ENCODE peak calls at places on chromosomes 16 and 17, in four cellular contexts. J is H1, X is WTC11, Q is HepG2. P is an unnamed sample.

GRCh38 chr16:68264128-68265077 is at the start of gene SLC7A6:
- DNase-seq in J (peak), X (peak), Q (peak), P (peak)

GRCh38 chr16:83946781-83947566 is 6.1 kb upstream of the OSGIN1 start:
- DNase-seq in J (no peak), X (no peak), Q (peak), P (no peak)

GRCh38 chr16:79415983-79416641 is 184.4 kb downstream of the MAF start:
- DNase-seq in J (no peak), X (no peak), Q (no peak), P (no peak)

GRCh38 chr17:51672058-51672457 is 411.7 kb downstream of the UTP18 start:
- DNase-seq in J (no peak), X (no peak), Q (no peak), P (no peak)

GRCh38 chr16:74275031-74275636 is 21.5 kb upstream of the PSMD7 start:
- DNase-seq in J (no peak), X (no peak), Q (no peak), P (peak)

GRCh38 chr16:7440886-7441400 is 108.3 kb downstream of the RBFOX1 start:
- DNase-seq in J (no peak), X (no peak), Q (no peak), P (no peak)

GRCh38 chr17:57481901-57482300 is 225.6 kb downstream of the MSI2 start:
- DNase-seq in J (no peak), X (no peak), Q (no peak), P (peak)

GRCh38 chr17:67511012-67511411 is 133.9 kb downstream of the PITPNC1 start:
- DNase-seq in J (no peak), X (no peak), Q (no peak), P (no peak)

GRCh38 chr17:82848022-82848592 is 8.3 kb upstream of the ZNF750 start:
- DNase-seq in J (no peak), X (no peak), Q (peak), P (no peak)

GRCh38 chr16:26709175-26709574 is 357.6 kb upstream of the C16orf82 start:
- DNase-seq in J (no peak), X (peak), Q (no peak), P (peak)

GRCh38 chr16:57372372-57373116 is at the start of gene CX3CL1:
- DNase-seq in J (peak), X (peak), Q (peak), P (no peak)

GRCh38 chr17:41178341-41178740 is 320 bp upstream of the KRTAP4-2 start:
- DNase-seq in J (no peak), X (no peak), Q (no peak), P (no peak)

GRCh38 chr16:57677622-57678369 is 9.7 kb downstream of the ADGRG3 start:
- DNase-seq in J (no peak), X (no peak), Q (peak), P (no peak)

GRCh38 chr17:72614871-72615626 is 477.4 kb downstream of the SLC39A11 start:
- DNase-seq in J (no peak), X (peak), Q (peak), P (no peak)

GRCh38 chr17:13106171-13106570 is 88.3 kb upstream of the ELAC2 start:
- DNase-seq in J (no peak), X (no peak), Q (no peak), P (no peak)

GRCh38 chr16:30867747-30868146 is 26.1 kb downstream of the BCL7C start:
- DNase-seq in J (no peak), X (no peak), Q (no peak), P (peak)

GRCh38 chr17:52995127-52995526 is 827.6 kb upstream of the KIF2B start:
- DNase-seq in J (no peak), X (no peak), Q (no peak), P (no peak)

GRCh38 chr17:81422776-81423697 is 27.8 kb downstream of the BAHCC1 start:
- DNase-seq in J (no peak), X (no peak), Q (peak), P (peak)

GRCh38 chr16:78310990-78311561 is 211.6 kb downstream of the WWOX start:
- DNase-seq in J (no peak), X (peak), Q (no peak), P (no peak)

GRCh38 chr17:36850794-36851193 is 86.5 kb upstream of the LHX1 start:
- DNase-seq in J (no peak), X (no peak), Q (no peak), P (peak)

GRCh38 chr17:1693339-1693738 is 8.7 kb upstream of the PRPF8 start:
- DNase-seq in J (no peak), X (no peak), Q (no peak), P (no peak)

GRCh38 chr16:79811541-79811940 is 211.0 kb upstream of the MAF start:
- DNase-seq in J (no peak), X (no peak), Q (no peak), P (no peak)

GRCh38 chr16:30084816-30085159 is 6.9 kb downstream of the TBX6 start:
- DNase-seq in J (no peak), X (no peak), Q (no peak), P (no peak)

GRCh38 chr17:36935681-36936454 is 1.4 kb upstream of the LHX1 start:
- DNase-seq in J (peak), X (peak), Q (no peak), P (no peak)

GRCh38 chr16:24681793-24682192 is 47.7 kb upstream of the TNRC6A start:
- DNase-seq in J (no peak), X (no peak), Q (peak), P (no peak)

GRCh38 chr17:2386400-2387085 is 14.3 kb downstream of the MNT start:
- DNase-seq in J (no peak), X (no peak), Q (no peak), P (no peak)

GRCh38 chr16:50526796-50527195 is 21.4 kb upstream of the NKD1 start:
- DNase-seq in J (peak), X (no peak), Q (no peak), P (no peak)

GRCh38 chr16:89476379-89476778 is 14.0 kb downstream of the ANKRD11 start:
- DNase-seq in J (no peak), X (no peak), Q (no peak), P (no peak)

GRCh38 chr16:56525154-56525720 is 5.4 kb upstream of the BBS2 start:
- DNase-seq in J (no peak), X (no peak), Q (no peak), P (no peak)

GRCh38 chr17:63621684-63622570 is at the start of gene MAP3K3:
- DNase-seq in J (peak), X (peak), Q (peak), P (peak)

GRCh38 chr17:82058855-82059249 is 6.8 kb downstream of the DUS1L start:
- DNase-seq in J (no peak), X (no peak), Q (no peak), P (no peak)

GRCh38 chr17:77499699-77500435 is 359.1 kb downstream of the SEC14L1 start:
- DNase-seq in J (no peak), X (peak), Q (no peak), P (no peak)

GRCh38 chr16:11240636-11241473 is 15.1 kb downstream of the SOCS1 start:
- DNase-seq in J (no peak), X (peak), Q (no peak), P (no peak)

GRCh38 chr17:35069311-35069710 is 5.8 kb upstream of the RFFL start:
- DNase-seq in J (no peak), X (no peak), Q (no peak), P (no peak)

GRCh38 chr16:9047689-9048301 is 43.6 kb upstream of the HAPSTR1 start:
- DNase-seq in J (peak), X (peak), Q (peak), P (peak)

GRCh38 chr16:78607022-78607421 is 507.6 kb downstream of the WWOX start:
- DNase-seq in J (no peak), X (no peak), Q (no peak), P (no peak)

GRCh38 chr16:27109666-27110523 is 43.2 kb downstream of the C16orf82 start:
- DNase-seq in J (peak), X (peak), Q (peak), P (peak)

GRCh38 chr17:77400445-77400870 is 259.7 kb downstream of the SEC14L1 start:
- DNase-seq in J (no peak), X (peak), Q (no peak), P (peak)

GRCh38 chr17:42067371-42068180 is 17.2 kb upstream of the C17orf113 start:
- DNase-seq in J (peak), X (peak), Q (peak), P (peak)

DNA sequence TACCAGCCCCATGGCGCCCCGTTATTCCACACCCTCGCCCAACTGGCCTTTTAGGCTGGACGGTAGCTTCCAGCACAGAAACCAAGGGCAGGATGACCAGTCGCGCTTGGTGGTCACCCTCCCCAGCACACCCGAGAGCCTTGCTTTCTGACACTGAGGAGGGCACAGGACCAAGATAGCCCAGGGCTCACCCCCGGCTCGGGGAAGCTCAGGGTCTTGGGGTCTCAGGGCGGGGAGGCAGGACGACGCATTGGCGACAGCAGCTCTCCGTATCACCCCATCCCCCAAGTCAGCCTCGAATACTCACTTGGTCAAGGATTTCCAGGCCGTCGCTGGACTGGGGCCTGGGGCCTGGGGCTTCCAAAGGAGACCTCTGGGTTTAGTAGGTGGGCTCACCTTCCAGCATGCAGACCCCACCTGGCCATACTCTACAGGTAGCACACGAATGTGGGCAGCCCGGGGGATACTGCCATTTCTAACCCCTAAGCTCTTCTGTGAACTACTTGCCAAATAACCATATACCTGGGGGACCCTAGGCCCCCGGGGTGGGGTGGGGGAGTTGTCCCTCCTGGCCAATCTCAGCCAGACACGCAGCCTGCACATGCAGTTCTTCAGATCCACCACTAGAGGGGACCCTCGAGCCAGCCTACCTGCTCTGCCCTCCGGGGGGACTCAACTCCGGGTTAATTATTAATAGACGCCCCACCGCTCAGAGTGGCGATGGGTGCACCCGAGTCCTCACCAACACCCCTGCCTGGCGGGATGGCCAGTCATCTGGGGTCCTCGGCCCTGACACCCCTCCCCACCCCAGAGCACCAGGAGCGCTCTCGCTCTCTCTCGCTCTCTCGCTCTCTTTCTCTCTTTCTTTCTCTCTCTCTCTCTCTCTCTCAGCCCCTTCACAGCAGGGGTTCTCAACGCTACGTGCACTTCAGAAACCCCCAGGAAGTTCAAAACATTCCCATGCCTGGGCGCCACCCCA is 30.0 kb downstream of the TBC1D16 start:
- DNase-seq in J (peak), X (peak), Q (peak), P (peak)
- TF ChIP-seq ATF2 in J (no peak), X (no peak), Q (no peak), P (no peak)

GRCh38 chr16:1013593-1013900 is 32.0 kb downstream of the SOX8 start:
- DNase-seq in J (no peak), X (no peak), Q (no peak), P (no peak)

GRCh38 chr16:1012135-1012534 is 30.6 kb downstream of the SOX8 start:
- DNase-seq in J (no peak), X (no peak), Q (no peak), P (no peak)

GRCh38 chr16:1014221-1014620 is 32.7 kb downstream of the SOX8 start:
- DNase-seq in J (no peak), X (no peak), Q (no peak), P (no peak)

GRCh38 chr16:1011316-1012082 is 29.9 kb downstream of the SOX8 start:
- DNase-seq in J (no peak), X (no peak), Q (no peak), P (no peak)

DNA sequence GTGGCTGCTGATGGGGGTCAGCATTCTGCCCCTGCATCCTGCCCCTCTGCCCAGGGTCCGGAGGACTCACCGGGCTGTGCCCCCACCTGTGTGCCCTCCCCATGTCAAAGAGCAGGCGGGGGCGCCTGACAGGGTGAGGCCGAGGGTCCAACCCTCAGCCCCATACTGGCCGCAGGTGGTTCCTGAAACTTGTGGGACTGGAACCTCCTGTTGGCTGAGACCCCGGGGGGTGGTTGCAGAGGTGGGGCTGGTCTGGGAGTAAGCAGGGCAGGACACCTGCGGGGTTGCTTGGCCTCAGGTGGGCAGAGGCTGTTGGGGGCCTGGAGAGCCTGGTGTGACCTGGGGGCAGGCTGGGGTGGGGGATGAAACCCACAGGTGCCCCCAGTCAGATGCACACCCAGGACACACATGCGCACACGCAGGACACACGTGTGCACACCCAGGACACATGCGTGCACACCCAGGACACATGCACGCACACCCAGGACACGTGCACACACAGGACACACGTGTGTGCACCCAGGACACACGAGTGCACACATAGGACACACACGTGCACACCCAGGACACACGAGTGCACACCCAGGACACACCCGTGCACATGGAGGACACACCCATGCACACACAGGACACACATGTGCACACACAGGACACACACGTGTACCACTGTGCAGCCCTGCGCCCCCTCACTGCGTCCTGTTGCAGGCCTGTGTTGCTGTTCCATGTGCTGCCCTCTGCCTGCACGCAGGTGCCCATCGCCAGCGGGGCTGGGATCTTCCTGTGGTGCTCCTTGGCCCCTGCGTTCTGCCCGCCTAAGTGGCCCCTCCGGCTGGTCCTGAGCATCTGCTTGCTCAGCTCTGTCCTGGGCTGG is 31.4 kb downstream of the SOX8 start:
- DNase-seq in J (no peak), X (no peak), Q (no peak), P (no peak)
- TF ChIP-seq ATF2 in J (no peak), X (no peak), Q (no peak), P (no peak)

GRCh38 chr17:17514993-17515920 is 19.1 kb upstream of the RASD1 start:
- DNase-seq in J (peak), X (peak), Q (no peak), P (no peak)
- TF ChIP-seq ATF2 in J (no peak), X (no peak), Q (no peak), P (no peak)

DNA sequence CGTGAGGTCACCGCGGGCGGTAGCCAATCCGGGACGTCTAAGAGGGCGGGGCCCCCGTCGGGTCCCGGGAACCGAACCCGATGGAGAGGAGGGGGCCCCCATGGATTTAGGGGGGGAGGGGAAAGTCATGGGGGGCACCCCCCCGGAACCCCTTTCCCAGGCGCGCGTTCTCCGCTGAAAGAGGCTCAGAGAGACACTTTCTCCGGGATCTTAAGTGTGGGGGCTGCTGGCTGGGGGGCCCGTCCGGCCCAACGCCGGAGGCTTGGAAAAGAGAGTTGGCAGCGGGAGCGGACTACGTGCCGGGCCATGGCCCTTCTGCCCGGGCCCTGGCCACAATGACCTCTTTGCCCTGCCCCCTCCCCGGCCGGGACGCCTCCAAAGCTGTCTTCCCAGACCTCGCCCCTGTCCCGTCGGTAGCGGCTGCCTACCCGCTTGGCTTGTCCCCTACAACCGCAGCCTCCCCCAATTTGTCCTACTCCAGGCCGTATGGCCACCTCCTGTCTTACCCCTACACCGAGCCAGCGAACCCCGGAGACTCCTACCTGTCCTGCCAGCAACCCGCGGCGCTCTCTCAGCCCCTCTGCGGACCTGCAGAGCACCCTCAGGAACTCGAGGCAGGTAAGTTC is at the start of gene DLX4:
- DNase-seq in J (peak), X (peak), Q (no peak), P (no peak)
- TF ChIP-seq ATF2 in J (no peak), X (no peak), Q (no peak), P (no peak)

GRCh38 chr17:32912218-32912897 is 15.6 kb upstream of the TMEM98 start:
- DNase-seq in J (no peak), X (peak), Q (peak), P (peak)
- TF ChIP-seq ATF2 in J (no peak), X (no peak), Q (no peak), P (no peak)

GRCh38 chr16:72240949-72241348 is 69.0 kb upstream of the PMFBP1 start:
- DNase-seq in J (no peak), X (no peak), Q (no peak), P (no peak)
- TF ChIP-seq ATF2 in J (no peak), X (no peak), Q (no peak), P (no peak)

DNA sequence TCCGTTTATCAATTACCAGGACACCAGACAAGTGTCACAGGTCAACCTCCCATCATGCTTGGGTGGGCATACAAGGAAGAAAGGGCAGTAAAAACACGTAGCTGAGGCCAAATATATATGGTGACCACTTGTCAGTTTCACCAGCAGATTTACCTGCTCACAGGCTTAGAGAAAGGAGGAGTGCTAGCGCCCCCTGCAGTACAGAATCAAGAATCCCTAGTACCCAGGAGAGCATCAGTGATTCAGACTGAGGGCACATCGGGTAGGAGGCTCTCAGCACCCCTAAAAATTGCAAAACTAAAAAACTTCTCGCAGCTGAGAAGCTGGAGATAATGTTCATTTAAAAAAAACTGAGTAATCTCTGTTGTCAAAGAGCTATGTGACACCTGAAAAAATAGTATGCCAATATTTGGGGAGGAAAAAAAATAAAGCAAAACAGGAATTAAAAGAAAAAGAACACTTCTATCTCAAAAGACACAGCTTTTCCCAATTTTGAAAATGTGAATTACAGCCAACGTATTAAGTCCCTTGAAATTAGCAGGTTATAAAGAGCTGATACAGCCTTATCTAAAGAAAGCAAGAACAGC is 21.2 kb upstream of the MON1B start:
- DNase-seq in J (peak), X (peak), Q (peak), P (peak)
- TF ChIP-seq ATF2 in J (no peak), X (no peak), Q (no peak), P (no peak)

GRCh38 chr17:33292981-33293867 is at the start of gene ASIC2:
- DNase-seq in J (peak), X (peak), Q (no peak), P (peak)
- TF ChIP-seq ATF2 in J (no peak), X (no peak), Q (no peak), P (no peak)

GRCh38 chr17:75647921-75648320 is 14.7 kb downstream of the SMIM5 start:
- DNase-seq in J (no peak), X (no peak), Q (no peak), P (no peak)
- TF ChIP-seq ATF2 in J (no peak), X (no peak), Q (no peak), P (no peak)